ENCODE peak calls at places on chromosome 6, in eight cellular contexts. O, P, L, K, M, H, Q and J are unnamed samples.

GRCh38 chr6:164315376-164315775 is 900.9 kb downstream of the QKI start:
- DNase-seq in O (no peak), P (no peak), L (no peak), K (no peak), M (peak; percentile 8), H (no peak), Q (no peak), J (no peak)

GRCh38 chr6:15504581-15505350 is 158.1 kb downstream of the DTNBP1 start:
- DNase-seq in O (peak; percentile 70), P (no peak), L (peak; percentile 80), K (no peak), M (no peak), H (peak; percentile 93), Q (no peak), J (peak; percentile 91)

GRCh38 chr6:55445648-55446204 is 118.5 kb downstream of the GFRAL start:
- DNase-seq in O (no peak), P (peak; percentile 55), L (no peak), K (no peak), M (peak; percentile 6), H (no peak), Q (no peak), J (peak; percentile 57)

GRCh38 chr6:157037165-157037564 is 260.0 kb downstream of the ARID1B start:
- DNase-seq in O (peak; percentile 27), P (no peak), L (no peak), K (no peak), M (no peak), H (no peak), Q (no peak), J (peak; percentile 79)

GRCh38 chr6:31896856-31897611 is 464 bp downstream of the EHMT2 start:
- DNase-seq in O (no peak), P (no peak), L (no peak), K (no peak), M (no peak), H (no peak), Q (no peak), J (no peak)

GRCh38 chr6:14770572-14770971 is 475.3 kb upstream of the JARID2 start:
- DNase-seq in O (no peak), P (peak; percentile 12), L (no peak), K (no peak), M (no peak), H (peak; percentile 53), Q (no peak), J (peak; percentile 39)

GRCh38 chr6:113246186-113246585 is 611.0 kb upstream of the MARCKS start:
- DNase-seq in O (no peak), P (no peak), L (no peak), K (no peak), M (no peak), H (no peak), Q (no peak), J (no peak)

GRCh38 chr6:155227076-155227475 is 36.7 kb upstream of the CLDN20 start:
- DNase-seq in O (no peak), P (no peak), L (no peak), K (no peak), M (no peak), H (no peak), Q (no peak), J (no peak)

GRCh38 chr6:109055771-109056235 is 38.8 kb downstream of the SESN1 start:
- DNase-seq in O (no peak), P (no peak), L (no peak), K (no peak), M (no peak), H (no peak), Q (no peak), J (no peak)

GRCh38 chr6:117976030-117976651 is 69.1 kb downstream of the SLC35F1 start:
- DNase-seq in O (no peak), P (peak; percentile 81), L (no peak), K (no peak), M (peak; percentile 13), H (peak; percentile 12), Q (no peak), J (peak; percentile 79)

GRCh38 chr6:28497893-28498292 is 17.7 kb downstream of the GPX6 start:
- DNase-seq in O (no peak), P (no peak), L (no peak), K (no peak), M (no peak), H (no peak), Q (no peak), J (no peak)

GRCh38 chr6:169692516-169692915 is 9.3 kb downstream of the WDR27 start:
- DNase-seq in O (no peak), P (no peak), L (no peak), K (no peak), M (no peak), H (no peak), Q (no peak), J (no peak)

GRCh38 chr6:10140121-10140520 is 274.8 kb downstream of the TFAP2A start:
- DNase-seq in O (no peak), P (no peak), L (no peak), K (no peak), M (no peak), H (no peak), Q (no peak), J (no peak)

GRCh38 chr6:134063966-134064445 is 11.6 kb upstream of the SLC2A12 start:
- DNase-seq in O (peak; percentile 79), P (peak; percentile 68), L (peak; percentile 61), K (peak; percentile 27), M (peak; percentile 91), H (no peak), Q (peak; percentile 26), J (peak; percentile 90)